ENCODE peak calls at places on chromosomes 3 and 15, in six cellular contexts. A, Y, U, K, X and S are unnamed samples.

GRCh38 chr3:64650096-64650622 is 37.6 kb downstream of the ADAMTS9 start:
- DNase-seq in A (no peak), Y (no peak), U (no peak), K (no peak), X (no peak), S (no peak)

GRCh38 chr15:67120839-67121540 is 55.6 kb downstream of the SMAD3 start:
- DNase-seq in A (peak; percentile 94), Y (peak; percentile 90), U (no peak), K (peak; percentile 88), X (peak; percentile 88), S (peak; percentile 80)

GRCh38 chr3:169662215-169663070 is 1.1 kb downstream of the MECOM start:
- DNase-seq in A (peak; percentile 85), Y (peak; percentile 92), U (no peak), K (peak; percentile 51), X (peak; percentile 86), S (no peak)

GRCh38 chr3:39592306-39592705 is 124.8 kb downstream of the MOBP start:
- DNase-seq in A (no peak), Y (no peak), U (no peak), K (no peak), X (no peak), S (no peak)

GRCh38 chr15:101023501-101024110 is 104.4 kb downstream of the LRRK1 start:
- DNase-seq in A (no peak), Y (no peak), U (no peak), K (no peak), X (peak; percentile 4), S (no peak)

GRCh38 chr3:187967982-187968381 is 186.0 kb upstream of the LPP start:
- DNase-seq in A (no peak), Y (no peak), U (no peak), K (no peak), X (no peak), S (no peak)

GRCh38 chr3:185561958-185562357 is 9.6 kb upstream of the LIPH start:
- DNase-seq in A (peak; percentile 79), Y (no peak), U (no peak), K (no peak), X (no peak), S (no peak)

GRCh38 chr3:48135773-48136495 is 52.3 kb downstream of the CDC25A start:
- DNase-seq in A (no peak), Y (no peak), U (no peak), K (no peak), X (no peak), S (no peak)

GRCh38 chr15:33425149-33425548 is 114.4 kb downstream of the RYR3 start:
- DNase-seq in A (no peak), Y (no peak), U (no peak), K (peak; percentile 45), X (peak; percentile 38), S (no peak)

GRCh38 chr3:5079761-5080160 is 42.3 kb upstream of the ARL8B start:
- DNase-seq in A (no peak), Y (peak; percentile 36), U (no peak), K (no peak), X (no peak), S (no peak)

GRCh38 chr3:151159806-151160205 is 43.2 kb downstream of the GPR171 start:
- DNase-seq in A (no peak), Y (no peak), U (no peak), K (no peak), X (no peak), S (no peak)

GRCh38 chr3:36868614-36869436 is 76.0 kb downstream of the TRANK1 start:
- DNase-seq in A (peak; percentile 41), Y (no peak), U (peak; percentile 90), K (peak; percentile 28), X (peak; percentile 48), S (no peak)

GRCh38 chr3:157543491-157544035 is 40.3 kb upstream of the VEPH1 start:
- DNase-seq in A (no peak), Y (no peak), U (no peak), K (no peak), X (no peak), S (no peak)

GRCh38 chr3:119034256-119035013 is at the start of gene IGSF11:
- DNase-seq in A (peak; percentile 34), Y (peak; percentile 79), U (peak; percentile 55), K (peak; percentile 38), X (peak; percentile 44), S (peak; percentile 66)

GRCh38 chr15:89172921-89173320 is 48.5 kb downstream of the RLBP1 start:
- DNase-seq in A (no peak), Y (no peak), U (no peak), K (no peak), X (no peak), S (no peak)

GRCh38 chr3:17287006-17287689 is 402.4 kb downstream of the PLCL2 start:
- DNase-seq in A (no peak), Y (no peak), U (no peak), K (peak; percentile 50), X (no peak), S (no peak)

GRCh38 chr15:44188810-44189209 is 6.3 kb downstream of the FRMD5 start:
- DNase-seq in A (no peak), Y (no peak), U (no peak), K (no peak), X (no peak), S (no peak)

GRCh38 chr15:84669726-84670125 is 11.7 kb upstream of the NMB start:
- DNase-seq in A (no peak), Y (no peak), U (no peak), K (peak; percentile 53), X (no peak), S (no peak)

GRCh38 chr15:86183765-86184491 is 104.3 kb downstream of the AGBL1 start:
- DNase-seq in A (no peak), Y (no peak), U (no peak), K (peak; percentile 53), X (no peak), S (no peak)

GRCh38 chr3:46027736-46028397 is 584 bp upstream of the XCR1 start:
- DNase-seq in A (no peak), Y (no peak), U (no peak), K (no peak), X (no peak), S (no peak)

GRCh38 chr3:108180214-108180613 is 42.0 kb downstream of the IFT57 start:
- DNase-seq in A (no peak), Y (no peak), U (no peak), K (peak; percentile 89), X (no peak), S (no peak)

GRCh38 chr15:38050529-38050928 is 116.1 kb downstream of the TMCO5A start:
- DNase-seq in A (no peak), Y (no peak), U (no peak), K (peak; percentile 62), X (no peak), S (no peak)

GRCh38 chr3:187746479-187747335 is 1.4 kb upstream of the BCL6 start:
- DNase-seq in A (no peak), Y (no peak), U (no peak), K (peak; percentile 37), X (no peak), S (no peak)

GRCh38 chr3:85801955-85802354 is 843.2 kb downstream of the CADM2 start:
- DNase-seq in A (no peak), Y (no peak), U (peak; percentile 18), K (no peak), X (no peak), S (no peak)

GRCh38 chr3:52670621-52671521 is 14.8 kb downstream of the PBRM1 start:
- DNase-seq in A (peak; percentile 39), Y (no peak), U (no peak), K (peak; percentile 100), X (no peak), S (no peak)

GRCh38 chr3:114709102-114709501 is 415.3 kb downstream of the TIGIT start:
- DNase-seq in A (peak; percentile 23), Y (no peak), U (no peak), K (peak; percentile 82), X (no peak), S (no peak)

GRCh38 chr3:24591661-24592555 is 97.3 kb upstream of the THRB start:
- DNase-seq in A (no peak), Y (no peak), U (no peak), K (peak; percentile 30), X (no peak), S (no peak)

GRCh38 chr3:99167016-99167415 is 265.5 kb upstream of the DCBLD2 start:
- DNase-seq in A (no peak), Y (no peak), U (no peak), K (no peak), X (no peak), S (no peak)

GRCh38 chr3:43155464-43156121 is 49.7 kb upstream of the POMGNT2 start:
- DNase-seq in A (peak; percentile 52), Y (no peak), U (peak; percentile 50), K (peak; percentile 63), X (peak; percentile 57), S (no peak)

GRCh38 chr15:68730491-68731317 is 90.0 kb downstream of the ANP32A start:
- DNase-seq in A (peak; percentile 25), Y (no peak), U (peak; percentile 31), K (peak; percentile 26), X (peak; percentile 78), S (no peak)

GRCh38 chr3:130508970-130509369 is 8.0 kb upstream of the COL6A6 start:
- DNase-seq in A (peak; percentile 26), Y (no peak), U (no peak), K (no peak), X (peak; percentile 58), S (no peak)

GRCh38 chr3:52679139-52679538 is 6.6 kb downstream of the PBRM1 start:
- DNase-seq in A (no peak), Y (no peak), U (no peak), K (no peak), X (no peak), S (no peak)

GRCh38 chr3:159824341-159824740 is 164.3 kb upstream of the IL12A start:
- DNase-seq in A (no peak), Y (no peak), U (no peak), K (peak; percentile 96), X (no peak), S (no peak)

DNA sequence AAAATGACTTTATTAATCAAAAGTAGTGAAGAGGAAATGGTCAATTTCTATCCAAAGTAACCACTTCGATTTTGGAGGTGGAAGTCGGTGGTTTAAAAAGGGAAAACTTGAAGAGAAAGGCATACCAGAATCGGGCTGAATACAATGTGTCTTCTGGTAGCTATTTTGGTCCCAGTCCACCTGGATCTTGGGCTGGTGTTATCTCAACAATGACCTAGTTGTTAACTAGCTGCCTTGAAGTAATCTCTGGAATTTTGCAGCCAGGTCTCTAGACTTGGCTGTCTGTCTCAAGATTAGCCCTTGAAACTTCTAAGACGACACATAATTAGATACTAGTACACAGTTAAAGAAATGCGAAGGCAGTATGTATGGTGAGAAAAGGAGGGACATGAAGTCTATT is 409.8 kb downstream of the GRM7 start:
- DNase-seq in A (no peak), Y (no peak), U (no peak), K (no peak), X (no peak), S (no peak)
- H3K9me3 ChIP-seq in A (no peaks in the 10 kb centered on the region), Y (no peaks in the 10 kb centered on the region), U (no peaks in the 10 kb centered on the region), K (no peaks in the 10 kb centered on the region), X (no peaks in the 10 kb centered on the region), S (no peaks in the 10 kb centered on the region)

GRCh38 chr15:25090073-25090733 is 135.4 kb downstream of the SNRPN start:
- DNase-seq in A (no peak), Y (no peak), U (no peak), K (no peak), X (no peak), S (no peak)
- H3K9me3 ChIP-seq in A (peaks cover 100% of the 10 kb centered on the region), Y (peaks cover 74% of the 10 kb centered on the region), U (no peaks in the 10 kb centered on the region), K (peaks cover 28% of the 10 kb centered on the region), X (peaks cover 30% of the 10 kb centered on the region), S (peaks cover 24% of the 10 kb centered on the region)

GRCh38 chr15:45993508-45993907 is 358.7 kb downstream of the SQOR start:
- DNase-seq in A (no peak), Y (no peak), U (no peak), K (no peak), X (no peak), S (no peak)
- H3K9me3 ChIP-seq in A (peaks cover 3% of the 10 kb centered on the region), Y (no peaks in the 10 kb centered on the region), U (no peaks in the 10 kb centered on the region), K (no peaks in the 10 kb centered on the region), X (no peaks in the 10 kb centered on the region), S (no peaks in the 10 kb centered on the region)

GRCh38 chr3:44642337-44642736 is 6.2 kb upstream of the ZNF35 start:
- DNase-seq in A (no peak), Y (no peak), U (no peak), K (no peak), X (no peak), S (no peak)
- H3K9me3 ChIP-seq in A (peaks cover 66% of the 10 kb centered on the region), Y (peaks cover 34% of the 10 kb centered on the region), U (peaks cover 4% of the 10 kb centered on the region), K (peaks cover 42% of the 10 kb centered on the region), X (peaks cover 24% of the 10 kb centered on the region), S (peaks cover 36% of the 10 kb centered on the region)